ENCODE peak calls at places on chromosomes 16 and 17, in six cellular contexts. A is hepatocyte; D is CD8-positive, alpha-beta memory T cell; C is breast epithelium; L is aorta; T is left ventricle myocardium inferior. K is an unnamed sample. For H3K9me3 and H3K27me3, the result is how much of the 10 kb centered on the place peaks cover.

GRCh38 chr17:73307130-73307529 is 4.7 kb downstream of the CDC42EP4 start:
- DNase-seq in A (no peak), T (peak), C (peak), L (no peak), D (no peak), K (peak)

GRCh38 chr16:4244254-4244812 is 2.5 kb upstream of the SRL start:
- DNase-seq in T (no peak), A (peak), L (no peak), C (no peak), D (no peak), K (peak)

GRCh38 chr17:266219-266618 is 84.8 kb upstream of the DOC2B start:
- DNase-seq in A (no peak), T (no peak), C (no peak), D (no peak), L (peak), K (no peak)

GRCh38 chr17:79005063-79005861 is 4.3 kb downstream of the CANT1 start:
- DNase-seq in T (no peak), A (peak), D (no peak), L (peak), C (peak), K (no peak)

GRCh38 chr17:57749701-57750100 is 4.6 kb upstream of the CCDC182 start:
- DNase-seq in A (no peak), C (no peak), L (no peak), T (no peak), D (no peak), K (no peak)

GRCh38 chr16:56997931-56998330 is 8.6 kb downstream of the NLRC5 start:
- DNase-seq in L (no peak), D (no peak), A (no peak), T (no peak), C (no peak), K (no peak)

GRCh38 chr17:27520571-27521185 is 64.4 kb downstream of the KSR1 start:
- DNase-seq in A (no peak), T (no peak), L (no peak), C (no peak), D (no peak), K (no peak)

GRCh38 chr16:84606081-84606875 is 11.6 kb downstream of the COTL1 start:
- DNase-seq in T (no peak), A (no peak), D (no peak), C (no peak), L (no peak), K (no peak)

GRCh38 chr17:57988301-57989010 is 402 bp upstream of the VEZF1 start:
- DNase-seq in L (peak), T (peak), A (peak), D (no peak), C (peak), K (peak)

GRCh38 chr17:56203430-56203829 is 50.2 kb downstream of the ANKFN1 start:
- DNase-seq in C (no peak), A (no peak), T (no peak), L (no peak), D (no peak), K (no peak)

GRCh38 chr16:50666658-50667496 is 14.2 kb downstream of the SNX20 start:
- DNase-seq in L (no peak), T (no peak), D (peak), A (no peak), C (no peak), K (no peak)

GRCh38 chr16:77555781-77556180 is 120.9 kb upstream of the ADAMTS18 start:
- DNase-seq in L (no peak), D (no peak), T (no peak), A (no peak), C (no peak), K (no peak)

GRCh38 chr16:29808219-29808900 is 2.0 kb downstream of the MAZ start:
- DNase-seq in A (no peak), L (peak), D (peak), C (no peak), T (no peak), K (no peak)

GRCh38 chr17:74975943-74976342 is 3.4 kb upstream of the HID1 start:
- DNase-seq in D (no peak), L (no peak), A (no peak), C (no peak), T (no peak), K (no peak)

GRCh38 chr17:62179525-62180161 is 114.6 kb upstream of the MED13 start:
- DNase-seq in L (no peak), D (no peak), A (peak), T (no peak), C (no peak), K (peak)

GRCh38 chr17:34114174-34114573 is 140.9 kb upstream of the CCL2 start:
- DNase-seq in T (no peak), A (no peak), D (no peak), C (no peak), L (no peak), K (no peak)

GRCh38 chr17:49110504-49110903 is 22.1 kb upstream of the B4GALNT2 start:
- DNase-seq in T (no peak), L (no peak), D (no peak), A (no peak), C (no peak), K (no peak)

GRCh38 chr16:10981697-10982216 is 37.4 kb downstream of the CLEC16A start:
- DNase-seq in A (no peak), T (no peak), C (no peak), D (no peak), L (no peak), K (peak)

GRCh38 chr17:56908061-56908542 is 5.7 kb downstream of the TRIM25 start:
- DNase-seq in A (no peak), T (peak), L (peak), C (no peak), D (no peak), K (no peak)

GRCh38 chr16:35306915-35307314 is 1847.5 kb downstream of the TP53TG3F start:
- DNase-seq in T (no peak), A (no peak), C (no peak), L (no peak), D (no peak), K (no peak)
- H3K9me3 ChIP-seq in T (under half), A (under half), C (under half), L (under half), D (under half), K (under half)

GRCh38 chr16:51852892-51853291 is 694.1 kb downstream of the TOX3 start:
- DNase-seq in L (no peak), A (no peak), C (no peak), T (no peak), D (no peak), K (no peak)
- H3K4me3 ChIP-seq in L (no peak), A (no peak), C (no peak), T (no peak), D (no peak), K (no peak)

DNA sequence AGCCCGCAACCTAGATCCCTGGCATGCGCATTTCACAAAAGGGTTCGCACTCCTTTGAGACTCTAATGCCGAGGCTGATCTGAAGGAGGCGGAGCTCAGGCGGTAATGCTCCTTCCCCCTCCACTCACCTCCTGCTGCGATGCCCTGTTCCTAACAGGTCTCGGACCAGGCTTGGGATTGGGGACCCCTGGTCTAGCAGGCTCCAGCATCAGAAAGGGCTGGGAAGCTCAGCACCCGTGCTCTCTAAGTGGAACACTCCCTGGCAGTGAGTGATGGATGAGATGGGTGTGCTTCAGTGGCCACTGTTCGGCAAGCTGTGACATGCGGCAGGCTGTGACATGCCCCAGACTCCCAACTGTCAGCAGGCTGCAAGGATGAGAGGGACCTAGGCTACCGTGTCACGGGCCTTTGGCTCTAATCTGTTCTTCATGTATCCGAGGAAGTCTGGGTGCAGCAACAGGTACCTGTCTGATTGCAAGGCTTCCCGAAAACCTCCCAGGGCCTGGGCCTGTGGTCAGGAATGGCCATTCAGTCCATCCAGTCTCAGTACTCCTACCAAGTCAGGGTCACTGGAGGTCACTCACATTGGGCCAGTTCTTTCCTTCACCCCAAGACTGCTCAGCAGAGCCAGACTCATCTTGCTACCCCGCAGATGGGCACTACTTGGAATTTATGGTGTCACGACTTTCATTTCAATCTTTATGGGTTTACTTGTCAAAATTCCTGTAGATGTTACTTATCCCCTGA is 1.3 kb upstream of the ST6GALNAC2 start:
- DNase-seq in D (no peak), A (no peak), L (no peak), T (no peak), C (no peak), K (no peak)
- H3K27me3 ChIP-seq in D (under half), A (under half), L (under half), T (under half), C (under half), K (under half)

GRCh38 chr16:31785126-31785525 is 88.5 kb upstream of the ZNF267 start:
- DNase-seq in T (no peak), A (no peak), L (no peak), D (no peak), C (no peak), K (no peak)
- H3K9me3 ChIP-seq in T (half or more), A (under half), L (under half), D (under half), C (under half), K (under half)

GRCh38 chr16:2471016-2471652 is at the start of gene NTN3:
- DNase-seq in T (no peak), C (no peak), L (no peak), A (peak), D (no peak), K (no peak)
- H3K4me3 ChIP-seq in T (peak), C (peak), L (no peak), A (peak), D (no peak), K (no peak)

DNA sequence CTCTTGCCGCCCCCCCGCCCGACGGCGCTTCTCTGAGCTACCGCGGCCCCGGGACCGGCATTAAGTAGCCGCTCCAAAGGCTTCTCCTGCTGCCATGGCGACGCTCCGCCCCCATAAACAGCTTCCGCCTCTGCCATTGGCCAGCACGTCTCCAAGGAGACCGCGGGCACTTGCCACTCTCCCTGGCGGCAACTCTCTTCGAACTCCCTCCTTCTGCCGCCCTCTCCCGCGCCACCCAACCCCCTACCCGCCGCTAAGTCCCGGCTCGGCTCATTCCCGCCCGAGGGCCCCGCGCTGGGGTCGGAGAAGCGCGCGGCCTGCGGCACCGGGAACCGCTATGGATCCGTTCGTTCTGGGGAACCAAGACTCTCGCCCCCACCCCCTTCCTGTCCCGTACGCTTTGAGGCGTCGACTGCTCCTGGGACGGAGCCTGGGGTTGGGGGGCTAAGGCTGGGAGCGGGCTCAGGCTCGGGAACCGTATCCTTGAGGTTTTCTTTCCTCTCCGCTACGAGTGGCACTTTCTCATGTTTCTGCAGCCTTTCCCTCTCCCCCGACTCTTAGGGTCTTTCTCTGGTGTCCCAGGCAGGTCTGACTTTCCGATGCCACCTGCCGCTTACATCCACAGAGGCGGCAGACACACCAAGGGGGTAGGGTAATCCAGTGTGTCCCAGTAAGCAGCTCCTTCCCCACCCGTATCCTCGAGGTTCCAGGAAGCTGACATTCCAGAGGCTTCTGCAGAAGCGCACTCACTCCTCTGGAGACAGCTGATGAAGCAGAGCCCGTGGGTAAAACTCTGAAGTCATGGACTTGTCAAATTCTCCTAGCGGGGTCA is at the start of gene FOXJ1:
- DNase-seq in L (peak), A (peak), D (peak), T (peak), C (peak), K (peak)
- H3K27me3 ChIP-seq in L (under half), A (under half), D (under half), T (under half), C (under half), K (under half)

DNA sequence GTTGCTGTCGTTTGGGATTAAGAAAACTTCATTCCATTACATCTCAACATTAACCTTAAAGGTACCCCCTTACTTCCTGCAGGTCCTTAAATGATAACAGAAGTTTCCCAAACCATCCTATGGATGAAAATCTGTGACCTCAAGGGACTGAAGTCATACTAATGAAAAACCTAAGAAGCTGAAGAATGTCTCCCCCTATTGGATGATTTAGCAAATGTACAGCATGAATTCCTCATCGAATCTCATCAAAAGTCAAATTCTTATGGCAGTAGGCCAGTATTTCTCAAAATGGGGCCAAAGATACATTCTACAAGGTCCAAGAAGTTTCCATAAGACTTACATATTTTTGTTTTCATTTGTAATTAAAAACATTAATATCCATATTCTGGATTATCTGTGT is 13.5 kb downstream of the SCO1 start:
- DNase-seq in C (no peak), D (no peak), T (no peak), A (no peak), L (no peak), K (no peak)
- H3K9me3 ChIP-seq in C (under half), D (under half), T (under half), A (under half), L (under half), K (under half)

DNA sequence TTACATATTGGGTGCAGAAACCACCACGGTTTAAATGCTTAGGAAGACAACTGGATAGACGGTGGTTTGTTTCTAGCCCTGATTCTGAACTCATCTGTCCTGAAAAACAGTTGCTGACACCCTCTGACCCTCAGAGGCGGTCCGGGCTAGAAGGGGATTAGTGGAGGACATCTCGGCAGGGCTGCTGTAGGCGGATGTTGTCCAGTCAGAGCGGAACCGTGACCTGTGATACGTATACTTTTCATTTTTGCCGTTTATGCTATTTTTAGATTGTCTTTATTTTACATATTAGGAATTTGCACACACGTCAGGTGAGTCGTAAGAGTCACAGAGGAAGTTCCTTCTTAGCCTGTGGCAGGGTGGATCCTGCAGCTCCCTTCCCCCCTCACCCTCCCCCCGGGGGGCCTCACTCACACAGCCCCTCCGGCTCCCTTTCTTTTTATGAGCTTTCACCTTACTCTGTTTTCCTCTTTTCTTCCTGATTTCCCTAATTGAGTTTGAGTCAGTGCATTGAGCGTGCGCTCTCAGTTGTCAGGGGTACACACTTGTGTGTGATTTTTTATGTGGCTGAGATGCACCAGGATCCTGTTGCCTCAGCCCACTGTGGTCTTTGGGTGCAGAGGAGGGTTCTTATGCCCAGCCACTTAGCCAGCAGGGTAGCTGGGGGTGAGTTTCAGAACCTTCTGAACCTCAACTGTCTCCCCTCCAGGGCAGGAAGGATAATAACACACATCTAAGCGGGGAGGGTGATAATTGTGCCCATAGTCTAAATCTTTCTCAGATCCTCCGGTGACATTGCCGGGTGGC is 211.1 kb upstream of the CHMP6 start:
- DNase-seq in L (peak), T (no peak), D (no peak), A (peak), C (no peak), K (no peak)
- H3K4me3 ChIP-seq in L (no peak), T (no peak), D (peak), A (no peak), C (peak), K (no peak)